ENCODE peak calls at places on chromosomes 4 and X, in ten cellular contexts. C is cardiac muscle cell; D is psoas muscle; N is left lung; L is fibroblast of pulmonary artery; Y is upper lobe of right lung; Q is tibial nerve; I is CD8-positive, alpha-beta T cell; O is fibroblast of mammary gland; M is neural progenitor cell. E is an unnamed sample.

GRCh38 chrX:21946925-21947641 is 6.6 kb downstream of the SMS start:
- DNase-seq in C (peak), D (no peak), N (no peak), L (peak), Y (no peak), Q (no peak), I (no peak), O (peak), M (peak), E (no peak)

GRCh38 chr4:183541081-183542045 is 36.5 kb downstream of the ING2 start:
- DNase-seq in C (peak), D (no peak), N (no peak), L (peak), Y (no peak), Q (peak), I (no peak), O (peak), M (peak), E (no peak)

GRCh38 chr4:138870739-138871633 is 144.6 kb upstream of the NOCT start:
- DNase-seq in C (peak), D (peak), N (peak), L (peak), Y (no peak), Q (peak), I (peak), O (peak), M (peak), E (peak)

GRCh38 chr4:7487998-7488671 is 53.4 kb upstream of the PSAPL1 start:
- DNase-seq in C (no peak), D (no peak), N (no peak), L (no peak), Y (no peak), Q (no peak), I (no peak), O (no peak), M (no peak), E (no peak)

GRCh38 chr4:112069110-112069509 is 76.1 kb upstream of the FAM241A start:
- DNase-seq in C (peak), D (no peak), N (no peak), L (peak), Y (no peak), Q (no peak), I (no peak), O (no peak), M (no peak), E (no peak)

GRCh38 chr4:42018451-42018850 is 28.1 kb downstream of the SLC30A9 start:
- DNase-seq in C (peak), D (no peak), N (no peak), L (no peak), Y (no peak), Q (no peak), I (no peak), O (peak), M (no peak), E (no peak)

GRCh38 chr4:6761540-6762243 is 20.8 kb upstream of the KIAA0232 start:
- DNase-seq in C (no peak), D (no peak), N (no peak), L (no peak), Y (peak), Q (no peak), I (peak), O (no peak), M (no peak), E (no peak)

GRCh38 chr4:120769227-120769626 is 153.3 kb downstream of the PRDM5 start:
- DNase-seq in C (peak), D (no peak), N (no peak), L (peak), Y (no peak), Q (no peak), I (no peak), O (peak), M (peak), E (no peak)

GRCh38 chr4:84804126-84804525 is 162.4 kb downstream of the WDFY3 start:
- DNase-seq in C (peak), D (no peak), N (no peak), L (peak), Y (no peak), Q (no peak), I (no peak), O (peak), M (no peak), E (no peak)

GRCh38 chr4:186798951-186799659 is 75.4 kb upstream of the FAT1 start:
- DNase-seq in C (peak), D (no peak), N (no peak), L (peak), Y (no peak), Q (no peak), I (no peak), O (peak), M (no peak), E (no peak)

GRCh38 chr4:108774809-108775530 is 12.1 kb upstream of the ETNPPL start:
- DNase-seq in C (no peak), D (peak), N (peak), L (no peak), Y (peak), Q (no peak), I (no peak), O (no peak), M (no peak), E (peak)

GRCh38 chrX:67622053-67622452 is 78.2 kb downstream of the AR start:
- DNase-seq in C (no peak), D (no peak), N (no peak), L (no peak), Y (no peak), Q (no peak), I (no peak), O (no peak), M (no peak), E (no peak)

GRCh38 chrX:24963823-24964222 is 51.9 kb downstream of the ARX start:
- DNase-seq in C (no peak), D (no peak), N (no peak), L (no peak), Y (no peak), Q (peak), I (no peak), O (no peak), M (no peak), E (no peak)

GRCh38 chr4:104989363-104989762 is 157.3 kb upstream of the TET2 start:
- DNase-seq in C (peak), D (no peak), N (no peak), L (peak), Y (no peak), Q (no peak), I (no peak), O (peak), M (no peak), E (no peak)

GRCh38 chr4:107999932-108000539 is 10.3 kb downstream of the HADH start:
- DNase-seq in C (no peak), D (no peak), N (no peak), L (no peak), Y (no peak), Q (no peak), I (no peak), O (no peak), M (no peak), E (no peak)

GRCh38 chr4:110639207-110640092 is 16.6 kb upstream of the PITX2 start:
- DNase-seq in C (no peak), D (no peak), N (no peak), L (no peak), Y (no peak), Q (no peak), I (no peak), O (no peak), M (peak), E (no peak)

GRCh38 chrX:74537011-74537390 is 77.4 kb downstream of the RLIM start:
- DNase-seq in C (peak), D (no peak), N (no peak), L (peak), Y (no peak), Q (peak), I (no peak), O (peak), M (no peak), E (no peak)

GRCh38 chr4:153215976-153216375 is 11.7 kb downstream of the TRIM2 start:
- DNase-seq in C (no peak), D (no peak), N (no peak), L (no peak), Y (no peak), Q (no peak), I (no peak), O (peak), M (no peak), E (no peak)

GRCh38 chr4:186920486-186920885 is 196.8 kb upstream of the FAT1 start:
- DNase-seq in C (peak), D (no peak), N (no peak), L (peak), Y (no peak), Q (no peak), I (no peak), O (peak), M (no peak), E (no peak)

GRCh38 chr4:5256416-5256815 is 205.1 kb downstream of the STK32B start:
- DNase-seq in C (no peak), D (no peak), N (no peak), L (no peak), Y (no peak), Q (no peak), I (no peak), O (no peak), M (no peak), E (no peak)

GRCh38 chr4:7429069-7429416 is 5.7 kb downstream of the PSAPL1 start:
- DNase-seq in C (no peak), D (no peak), N (peak), L (no peak), Y (peak), Q (no peak), I (no peak), O (no peak), M (no peak), E (no peak)

GRCh38 chr4:121336706-121337105 is 44.1 kb downstream of the QRFPR start:
- DNase-seq in C (no peak), D (no peak), N (no peak), L (no peak), Y (no peak), Q (no peak), I (no peak), O (no peak), M (no peak), E (no peak)

GRCh38 chr4:52059372-52059771 is 8.3 kb downstream of the SPATA18 start:
- DNase-seq in C (peak), D (no peak), N (no peak), L (peak), Y (no peak), Q (peak), I (no peak), O (peak), M (no peak), E (peak)

GRCh38 chr4:38091636-38092035 is 131.4 kb downstream of the PTTG2 start:
- DNase-seq in C (peak), D (no peak), N (no peak), L (no peak), Y (no peak), Q (no peak), I (no peak), O (peak), M (no peak), E (no peak)

GRCh38 chrX:20263474-20263873 is 3.2 kb downstream of the RPS6KA3 start:
- DNase-seq in C (peak), D (no peak), N (no peak), L (peak), Y (no peak), Q (no peak), I (no peak), O (peak), M (no peak), E (no peak)

GRCh38 chrX:38192007-38192625 is 28.6 kb downstream of the SRPX start:
- DNase-seq in C (no peak), D (no peak), N (no peak), L (no peak), Y (no peak), Q (peak), I (no peak), O (peak), M (peak), E (no peak)

GRCh38 chr4:144905286-144905685 is 192.7 kb downstream of the ANAPC10 start:
- DNase-seq in C (peak), D (no peak), N (no peak), L (peak), Y (no peak), Q (no peak), I (no peak), O (no peak), M (no peak), E (no peak)

GRCh38 chr4:38150021-38150671 is 189.9 kb downstream of the PTTG2 start:
- DNase-seq in C (peak), D (no peak), N (no peak), L (peak), Y (no peak), Q (no peak), I (no peak), O (peak), M (no peak), E (no peak)

DNA sequence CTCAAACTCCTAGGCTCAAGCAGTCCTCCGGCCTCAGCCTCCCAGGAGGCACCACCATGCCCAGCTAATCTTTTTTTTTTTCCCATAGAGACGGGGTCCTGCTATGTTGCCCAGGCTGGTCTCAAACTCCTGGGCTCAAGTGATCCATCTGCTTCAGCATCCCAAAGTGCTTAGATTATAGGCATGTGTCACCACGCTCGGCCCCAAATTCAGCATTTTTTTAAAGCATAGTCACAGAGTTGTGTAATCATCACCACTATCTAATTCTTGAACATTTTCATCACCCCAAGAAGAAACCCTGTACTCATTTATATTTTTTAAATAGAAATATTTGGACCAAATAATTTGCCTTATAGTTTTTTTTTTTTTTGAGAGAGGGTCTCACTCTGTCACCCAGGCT is 10.3 kb downstream of the CENPI start:
- DNase-seq in C (peak), D (no peak), N (no peak), L (peak), Y (no peak), Q (no peak), I (no peak), O (peak), M (no peak), E (no peak)
- TF ChIP-seq CTCF in C (no peak), D (no peak), N (no peak), L (no peak), Y (no peak), Q (no peak), I (no peak), O (no peak), M (no peak), E (no peak)

GRCh38 chrX:131728295-131729145 is 184.6 kb downstream of the OR13H1 start:
- DNase-seq in C (no peak), D (peak), N (peak), L (no peak), Y (no peak), Q (no peak), I (no peak), O (peak), M (no peak), E (no peak)

GRCh38 chrX:131725001-131725654 is 181.3 kb downstream of the OR13H1 start:
- DNase-seq in C (no peak), D (no peak), N (no peak), L (no peak), Y (no peak), Q (no peak), I (no peak), O (no peak), M (no peak), E (peak)

GRCh38 chrX:131724292-131724691 is 180.4 kb downstream of the OR13H1 start:
- DNase-seq in C (no peak), D (no peak), N (no peak), L (no peak), Y (no peak), Q (no peak), I (no peak), O (no peak), M (no peak), E (no peak)

GRCh38 chrX:131727778-131728177 is 183.9 kb downstream of the OR13H1 start:
- DNase-seq in C (no peak), D (no peak), N (no peak), L (no peak), Y (no peak), Q (no peak), I (no peak), O (no peak), M (no peak), E (peak)

GRCh38 chrX:131729295-131729694 is 185.4 kb downstream of the OR13H1 start:
- DNase-seq in C (no peak), D (peak), N (peak), L (no peak), Y (no peak), Q (no peak), I (no peak), O (peak), M (no peak), E (peak)
- H3K4me3 ChIP-seq in C (no peak), D (peak), N (peak), L (no peak), Y (no peak), Q (peak), I (no peak), O (peak), M (no peak), E (no peak)

DNA sequence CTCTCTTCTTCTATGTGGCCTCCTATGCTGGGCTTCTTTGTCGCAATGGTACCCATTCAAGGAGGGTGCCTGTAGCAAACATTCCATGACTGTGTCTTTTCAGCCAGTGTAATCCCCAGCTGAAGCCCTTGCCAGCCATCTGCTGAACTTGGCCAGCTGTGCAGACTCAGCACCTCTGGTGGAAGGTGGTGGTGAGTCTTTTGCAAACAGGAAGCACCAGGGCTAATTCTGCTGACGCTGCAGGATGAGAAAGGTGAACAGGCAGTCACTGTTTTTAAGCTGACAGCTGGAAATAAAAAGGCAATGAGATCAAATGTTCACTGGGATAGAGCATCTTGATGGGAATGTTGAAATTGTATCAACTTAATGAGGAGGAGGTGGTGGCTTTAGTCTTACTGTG is 298.7 kb upstream of the CLNK start:
- DNase-seq in C (no peak), D (no peak), N (no peak), L (no peak), Y (no peak), Q (no peak), I (no peak), O (no peak), M (no peak), E (no peak)
- TF ChIP-seq CTCF in C (no peak), D (no peak), N (no peak), L (no peak), Y (no peak), Q (no peak), I (no peak), O (no peak), M (no peak), E (no peak)

DNA sequence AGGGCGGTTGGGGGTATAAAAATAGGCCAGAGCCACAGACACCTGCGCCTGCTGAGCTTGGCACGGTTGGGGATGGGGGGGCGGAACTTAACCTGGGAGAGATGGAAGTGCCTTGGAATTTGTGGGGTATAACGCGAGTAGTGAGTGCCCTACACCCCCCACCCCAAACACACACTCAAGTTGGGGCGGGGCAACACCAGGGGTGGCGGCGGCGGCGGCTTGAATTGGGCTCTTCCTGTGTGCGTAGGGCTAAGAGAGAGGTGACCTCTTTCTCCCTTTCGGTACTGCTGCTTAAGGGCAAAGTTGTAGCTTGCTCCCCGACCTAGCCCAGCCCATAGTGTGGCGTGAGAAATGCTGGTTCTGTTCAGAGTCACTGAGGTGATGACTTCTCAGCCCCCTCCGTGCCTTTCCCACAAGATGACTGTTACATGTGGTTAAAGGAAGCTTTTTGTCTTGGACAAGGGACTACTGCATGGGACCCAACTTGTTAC is 839 bp downstream of the STK26 start:
- DNase-seq in C (no peak), D (no peak), N (peak), L (no peak), Y (peak), Q (no peak), I (peak), O (peak), M (peak), E (no peak)
- H3K4me3 ChIP-seq in C (peak), D (peak), N (peak), L (peak), Y (peak), Q (peak), I (peak), O (peak), M (peak), E (peak)

E was measured in lower leg skin.